ENCODE peak calls at places on chromosomes 12 and 14, in six cellular contexts. N is body of pancreas, B is retinal pigment epithelial cell, R is bronchial epithelial cell, J is fibroblast of the aortic adventitia, A is dorsolateral prefrontal cortex. W is an unnamed sample.

GRCh38 chr14:100891501-100892445 is 11.7 kb downstream of the RTL1 start:
- DNase-seq in N (no peak), B (no peak), R (no peak), J (no peak), A (no peak), W (no peak)

GRCh38 chr14:58280954-58281787 is 17.2 kb upstream of the ARID4A start:
- DNase-seq in N (no peak), B (peak), R (peak), J (peak), A (no peak), W (peak)

GRCh38 chr14:80216818-80217217 is 5.5 kb upstream of the DIO2 start:
- DNase-seq in N (no peak), B (no peak), R (peak), J (peak), A (no peak), W (no peak)

GRCh38 chr12:96310067-96310466 is 90.2 kb downstream of the CDK17 start:
- DNase-seq in N (no peak), B (no peak), R (no peak), J (no peak), A (no peak), W (no peak)

GRCh38 chr12:100533326-100533725 is 40.2 kb upstream of the GAS2L3 start:
- DNase-seq in N (no peak), B (no peak), R (no peak), J (no peak), A (no peak), W (no peak)

GRCh38 chr12:14185441-14186192 is 179.9 kb upstream of the ATF7IP start:
- DNase-seq in N (peak), B (no peak), R (peak), J (peak), A (no peak), W (no peak)

GRCh38 chr14:35576260-35576659 is 42.3 kb downstream of the INSM2 start:
- DNase-seq in N (no peak), B (peak), R (peak), J (peak), A (no peak), W (no peak)

GRCh38 chr12:62190921-62191746 is 69.1 kb upstream of the USP15 start:
- DNase-seq in N (peak), B (no peak), R (no peak), J (no peak), A (no peak), W (no peak)

GRCh38 chr12:113239811-113240331 is 18.6 kb downstream of the TPCN1 start:
- DNase-seq in N (no peak), B (no peak), R (no peak), J (no peak), A (no peak), W (no peak)

GRCh38 chr12:102730996-102731395 is 186.0 kb downstream of the PAH start:
- DNase-seq in N (no peak), B (no peak), R (no peak), J (no peak), A (no peak), W (no peak)

GRCh38 chr12:94203796-94204195 is 55.4 kb downstream of the PLXNC1 start:
- DNase-seq in N (no peak), B (no peak), R (no peak), J (no peak), A (no peak), W (no peak)

GRCh38 chr12:11797317-11797913 is 147.9 kb downstream of the ETV6 start:
- DNase-seq in N (no peak), B (peak), R (no peak), J (peak), A (no peak), W (no peak)

GRCh38 chr12:53696655-53697321 is 20.9 kb upstream of the ATP5MC2 start:
- DNase-seq in N (no peak), B (no peak), R (peak), J (no peak), A (no peak), W (no peak)

GRCh38 chr14:92729632-92730358 is 18.6 kb downstream of the LGMN start:
- DNase-seq in N (no peak), B (peak), R (peak), J (peak), A (no peak), W (peak)

GRCh38 chr12:124837958-124838803 is 25.5 kb downstream of the SCARB1 start:
- DNase-seq in N (peak), B (peak), R (peak), J (peak), A (peak), W (peak)

GRCh38 chr12:28683371-28683770 is 465.7 kb upstream of the FAR2 start:
- DNase-seq in N (no peak), B (no peak), R (no peak), J (peak), A (no peak), W (no peak)

GRCh38 chr14:61469771-61470170 is 148.4 kb downstream of the PRKCH start:
- DNase-seq in N (no peak), B (no peak), R (no peak), J (no peak), A (no peak), W (no peak)

GRCh38 chr14:23537351-23538048 is 14.1 kb downstream of the ZFHX2 start:
- DNase-seq in N (no peak), B (no peak), R (peak), J (no peak), A (peak), W (no peak)

GRCh38 chr14:79093542-79093941 is 923.4 kb downstream of the NRXN3 start:
- DNase-seq in N (no peak), B (no peak), R (no peak), J (no peak), A (no peak), W (no peak)

GRCh38 chr12:56127888-56128668 is at the start of gene ESYT1:
- DNase-seq in N (peak), B (peak), R (peak), J (peak), A (peak), W (peak)

GRCh38 chr14:23306412-23307145 is at the start of gene BCL2L2:
- DNase-seq in N (peak), B (peak), R (peak), J (peak), A (peak), W (no peak)

GRCh38 chr12:77679701-77680100 is 151.0 kb upstream of the NAV3 start:
- DNase-seq in N (no peak), B (peak), R (no peak), J (no peak), A (no peak), W (no peak)

GRCh38 chr14:94408546-94409095 is 20.2 kb upstream of the SERPINA1 start:
- DNase-seq in N (no peak), B (no peak), R (no peak), J (no peak), A (no peak), W (no peak)

GRCh38 chr14:94411638-94412037 is 23.2 kb upstream of the SERPINA1 start:
- DNase-seq in N (no peak), B (no peak), R (no peak), J (no peak), A (no peak), W (no peak)

GRCh38 chr14:94407906-94408305 is 19.5 kb upstream of the SERPINA1 start:
- DNase-seq in N (no peak), B (no peak), R (no peak), J (no peak), A (no peak), W (no peak)

GRCh38 chr14:94412671-94413638 is 24.6 kb upstream of the SERPINA1 start:
- DNase-seq in N (no peak), B (no peak), R (peak), J (peak), A (no peak), W (no peak)
- TF ChIP-seq CTCF in N (no peak), B (peak), R (peak), J (peak), A (no peak), W (peak)

DNA sequence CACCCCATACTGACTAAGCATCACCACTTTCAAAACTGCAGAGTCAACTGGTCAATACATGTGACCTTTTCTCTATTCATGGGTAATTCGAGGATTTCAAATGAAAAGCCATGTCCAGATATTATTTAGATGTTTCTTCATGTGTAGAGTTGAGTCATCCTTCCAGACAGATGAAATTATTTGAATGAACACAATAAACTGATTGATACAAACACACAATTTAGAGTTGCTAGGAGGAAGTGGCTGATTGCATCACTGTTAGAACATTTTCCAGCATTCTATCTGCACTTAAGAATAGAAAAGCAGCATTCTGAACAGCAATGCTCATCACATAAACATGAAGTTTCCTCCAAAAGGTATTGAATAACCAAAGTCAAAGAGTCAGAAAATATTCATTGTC is 273.5 kb upstream of the SOX5 start:
- DNase-seq in N (no peak), B (no peak), R (peak), J (peak), A (no peak), W (no peak)
- TF ChIP-seq CTCF in N (no peak), B (no peak), R (no peak), J (no peak), A (no peak), W (no peak)

GRCh38 chr14:68020999-68021663 is 201.6 kb downstream of the RAD51B start:
- DNase-seq in N (no peak), B (no peak), R (no peak), J (no peak), A (no peak), W (no peak)
- TF ChIP-seq CTCF in N (no peak), B (no peak), R (no peak), J (no peak), A (no peak), W (no peak)

GRCh38 chr12:66237505-66238175 is 48.6 kb downstream of the IRAK3 start:
- DNase-seq in N (no peak), B (no peak), R (no peak), J (no peak), A (no peak), W (no peak)
- TF ChIP-seq CTCF in N (no peak), B (no peak), R (no peak), J (no peak), A (no peak), W (no peak)

GRCh38 chr14:75153295-75153694 is 23.1 kb downstream of the TMED10 start:
- DNase-seq in N (no peak), B (no peak), R (no peak), J (no peak), A (no peak), W (no peak)

GRCh38 chr14:75147423-75148071 is 20.7 kb upstream of the NEK9 start:
- DNase-seq in N (peak), B (peak), R (peak), J (peak), A (no peak), W (no peak)

GRCh38 chr14:75155159-75155558 is 21.3 kb downstream of the TMED10 start:
- DNase-seq in N (no peak), B (no peak), R (no peak), J (no peak), A (no peak), W (no peak)

GRCh38 chr14:75144944-75145343 is 18.1 kb upstream of the NEK9 start:
- DNase-seq in N (no peak), B (no peak), R (no peak), J (no peak), A (no peak), W (no peak)

GRCh38 chr14:75150150-75150549 is 23.3 kb upstream of the NEK9 start:
- DNase-seq in N (no peak), B (no peak), R (peak), J (no peak), A (no peak), W (no peak)
- TF ChIP-seq CTCF in N (no peak), B (no peak), R (no peak), J (no peak), A (no peak), W (no peak)

GRCh38 chr12:27012982-27013255 is 1.3 kb downstream of the TM7SF3 start:
- DNase-seq in N (peak), B (no peak), R (peak), J (no peak), A (no peak), W (no peak)

GRCh38 chr12:27006797-27007467 is 7.3 kb downstream of the TM7SF3 start:
- DNase-seq in N (no peak), B (no peak), R (no peak), J (no peak), A (no peak), W (no peak)

GRCh38 chr12:27012239-27012981 is 1.8 kb downstream of the TM7SF3 start:
- DNase-seq in N (peak), B (no peak), R (peak), J (no peak), A (no peak), W (no peak)

GRCh38 chr12:27008070-27008469 is 6.1 kb downstream of the TM7SF3 start:
- DNase-seq in N (no peak), B (no peak), R (no peak), J (no peak), A (no peak), W (no peak)

DNA sequence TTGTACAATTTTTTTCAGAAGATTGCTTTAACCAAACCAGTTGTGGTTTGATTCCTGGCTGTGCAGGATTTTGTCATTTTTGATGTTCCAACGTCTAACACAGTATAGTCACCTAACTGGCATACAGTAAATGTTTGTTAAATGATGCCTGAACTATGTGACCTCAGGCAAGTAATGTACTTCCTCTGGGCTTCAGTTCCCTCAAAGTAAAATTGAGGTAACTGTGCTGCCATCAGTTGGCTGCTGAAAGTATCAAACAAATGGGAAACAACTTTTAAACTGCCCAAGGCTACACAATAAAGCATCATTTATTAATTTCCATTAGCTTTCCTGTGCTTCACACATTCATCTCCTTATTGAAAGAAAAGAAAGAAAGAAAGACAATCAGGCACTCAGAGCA is 4.3 kb downstream of the TM7SF3 start:
- DNase-seq in N (no peak), B (no peak), R (peak), J (no peak), A (no peak), W (no peak)
- TF ChIP-seq CTCF in N (no peak), B (no peak), R (no peak), J (no peak), A (peak), W (no peak)

GRCh38 chr14:97412933-97413574 is 615.9 kb downstream of the VRK1 start:
- DNase-seq in N (no peak), B (no peak), R (no peak), J (no peak), A (no peak), W (no peak)

GRCh38 chr14:97415907-97416306 is 618.7 kb downstream of the VRK1 start:
- DNase-seq in N (no peak), B (no peak), R (no peak), J (no peak), A (no peak), W (no peak)

GRCh38 chr14:97411938-97412612 is 614.9 kb downstream of the VRK1 start:
- DNase-seq in N (no peak), B (no peak), R (no peak), J (no peak), A (no peak), W (no peak)

GRCh38 chr14:97414718-97415098 is 617.5 kb downstream of the VRK1 start:
- DNase-seq in N (no peak), B (no peak), R (no peak), J (no peak), A (no peak), W (no peak)

GRCh38 chr14:97413991-97414717 is 617.0 kb downstream of the VRK1 start:
- DNase-seq in N (no peak), B (no peak), R (no peak), J (no peak), A (no peak), W (no peak)
- TF ChIP-seq CTCF in N (no peak), B (no peak), R (no peak), J (no peak), A (no peak), W (no peak)